ENCODE peak calls at places on chromosomes 1 and 21, in five cellular contexts. F is H1, Z is IMR-90, P is mesenchymal stem cell, H is neuronal stem cell. R is an unnamed sample.

GRCh38 chr1:17014671-17015567 is 3.2 kb upstream of the ATP13A2 start:
- DNase-seq in F (no peak), Z (peak; percentile 39), P (no peak), H (no peak), R (peak; percentile 44)

GRCh38 chr21:29245104-29245643 is 53.5 kb upstream of the BACH1 start:
- DNase-seq in F (no peak), Z (peak; percentile 61), P (peak; percentile 79), H (no peak), R (no peak)

GRCh38 chr1:159162511-159163265 is 8.7 kb upstream of the CADM3 start:
- DNase-seq in F (no peak), Z (no peak), P (no peak), H (no peak), R (no peak)

GRCh38 chr1:4124631-4125145 is 224.6 kb upstream of the C1orf174 start:
- DNase-seq in F (no peak), Z (no peak), P (no peak), H (no peak), R (no peak)

GRCh38 chr1:16006010-16006409 is 2.0 kb downstream of the SRARP start:
- DNase-seq in F (no peak), Z (no peak), P (no peak), H (no peak), R (peak; percentile 28)

GRCh38 chr1:67058242-67058641 is 4.3 kb upstream of the SLC35D1 start:
- DNase-seq in F (no peak), Z (no peak), P (no peak), H (peak; percentile 11), R (no peak)

GRCh38 chr1:180230416-180230790 is 339 bp downstream of the LHX4 start:
- DNase-seq in F (no peak), Z (no peak), P (no peak), H (no peak), R (no peak)

GRCh38 chr1:193662030-193662429 is 475.6 kb upstream of the B3GALT2 start:
- DNase-seq in F (no peak), Z (peak; percentile 78), P (peak; percentile 50), H (no peak), R (no peak)

GRCh38 chr1:25026757-25027450 is 96.8 kb upstream of the RUNX3 start:
- DNase-seq in F (no peak), Z (peak; percentile 7), P (no peak), H (no peak), R (peak; percentile 38)

GRCh38 chr21:37665230-37666024 is 250.8 kb downstream of the KCNJ6 start:
- DNase-seq in F (no peak), Z (no peak), P (no peak), H (no peak), R (no peak)

GRCh38 chr1:19251305-19252196 is at the start of the genes EMC1 and MRTO4:
- DNase-seq in F (peak; percentile 27), Z (peak; percentile 73), P (peak; percentile 89), H (peak; percentile 85), R (peak; percentile 87)

GRCh38 chr21:46636181-46636512 is 673 bp downstream of the PRMT2 start:
- DNase-seq in F (no peak), Z (no peak), P (no peak), H (no peak), R (no peak)

GRCh38 chr1:183913556-183913955 is 108.6 kb downstream of the RGL1 start:
- DNase-seq in F (no peak), Z (peak; percentile 39), P (no peak), H (no peak), R (no peak)

GRCh38 chr1:163442940-163443339 is 121.2 kb downstream of the NUF2 start:
- DNase-seq in F (no peak), Z (no peak), P (no peak), H (no peak), R (no peak)

DNA sequence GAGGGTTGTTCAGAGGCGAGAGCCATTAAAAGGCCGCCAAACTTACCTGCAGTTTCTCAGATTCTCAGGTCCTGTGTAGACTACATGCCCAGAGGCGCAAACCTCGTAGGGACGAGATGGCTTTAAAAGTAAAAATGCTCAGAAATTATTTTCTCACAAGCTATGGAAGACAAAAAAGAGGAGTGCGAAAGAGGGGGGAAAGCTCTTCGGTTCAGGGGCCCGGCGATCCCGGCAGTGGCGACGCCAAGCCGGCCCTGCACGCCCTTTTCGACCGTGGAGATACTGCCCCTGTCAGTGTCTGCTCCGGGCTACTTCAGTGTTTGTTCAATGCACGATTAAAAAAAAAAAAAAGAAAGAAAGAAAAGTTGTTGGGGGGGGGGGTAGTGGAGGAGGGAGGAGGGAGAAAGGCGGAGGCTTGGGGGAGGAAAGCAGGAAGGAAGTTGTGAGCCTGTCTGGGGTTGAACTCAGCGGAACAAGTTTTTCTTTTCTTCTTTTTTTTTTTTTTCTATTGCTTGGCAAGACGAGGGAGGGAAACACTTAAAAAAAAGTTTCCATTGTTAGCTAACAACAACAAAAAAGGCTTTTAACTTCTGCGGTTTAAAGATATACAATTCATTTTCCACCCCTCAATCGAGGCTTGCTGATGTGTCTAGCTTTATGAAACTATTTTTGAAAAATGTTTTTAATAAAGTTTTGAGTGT is at the start of gene ITPKB:
- DNase-seq in F (no peak), Z (peak; percentile 65), P (peak; percentile 88), H (no peak), R (no peak)
- H2BK15ac ChIP-seq in F (no peak within 1 kb of the TSS), Z (peak within 1 kb of the TSS; percentile 58), P (peak within 1 kb of the TSS; percentile 57), H (peak within 1 kb of the TSS; percentile 98), R (no peak within 1 kb of the TSS)

DNA sequence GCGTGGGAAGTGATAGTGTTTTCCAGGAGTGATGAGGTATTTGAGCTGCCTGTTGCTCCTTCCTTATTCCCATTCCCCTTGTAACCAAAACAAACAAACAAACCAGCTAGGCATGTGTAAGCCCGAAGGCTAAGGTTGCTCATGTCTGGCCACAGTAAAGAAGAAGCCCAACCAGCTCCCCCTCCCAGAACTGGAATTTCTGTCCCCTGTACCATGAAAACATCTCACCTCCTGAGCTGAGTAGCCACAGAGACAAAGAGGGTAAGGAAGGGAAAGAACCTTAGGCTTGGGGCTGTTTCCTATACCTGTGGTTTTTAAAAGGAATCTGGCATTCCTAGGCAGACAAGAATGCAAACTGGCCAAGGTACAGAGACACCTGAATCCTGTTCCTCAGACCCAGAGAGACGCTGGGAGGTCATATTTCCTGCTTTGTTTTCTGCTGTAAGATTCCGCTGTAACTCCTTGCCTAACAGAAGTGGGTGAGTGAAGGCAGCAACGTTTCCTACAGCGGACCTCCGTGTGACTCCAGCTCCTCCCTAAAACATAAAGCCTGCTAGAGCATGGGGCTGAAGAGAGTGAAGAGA is 41.7 kb upstream of the RAB4A start:
- DNase-seq in F (no peak), Z (no peak), P (peak; percentile 57), H (no peak), R (peak; percentile 76)
- H3K4ac ChIP-seq in F (no peak overlapping the region), Z (no peak overlapping the region), P (peak overlapping the region; percentile 34), H (no peak overlapping the region), R (no peak overlapping the region)

DNA sequence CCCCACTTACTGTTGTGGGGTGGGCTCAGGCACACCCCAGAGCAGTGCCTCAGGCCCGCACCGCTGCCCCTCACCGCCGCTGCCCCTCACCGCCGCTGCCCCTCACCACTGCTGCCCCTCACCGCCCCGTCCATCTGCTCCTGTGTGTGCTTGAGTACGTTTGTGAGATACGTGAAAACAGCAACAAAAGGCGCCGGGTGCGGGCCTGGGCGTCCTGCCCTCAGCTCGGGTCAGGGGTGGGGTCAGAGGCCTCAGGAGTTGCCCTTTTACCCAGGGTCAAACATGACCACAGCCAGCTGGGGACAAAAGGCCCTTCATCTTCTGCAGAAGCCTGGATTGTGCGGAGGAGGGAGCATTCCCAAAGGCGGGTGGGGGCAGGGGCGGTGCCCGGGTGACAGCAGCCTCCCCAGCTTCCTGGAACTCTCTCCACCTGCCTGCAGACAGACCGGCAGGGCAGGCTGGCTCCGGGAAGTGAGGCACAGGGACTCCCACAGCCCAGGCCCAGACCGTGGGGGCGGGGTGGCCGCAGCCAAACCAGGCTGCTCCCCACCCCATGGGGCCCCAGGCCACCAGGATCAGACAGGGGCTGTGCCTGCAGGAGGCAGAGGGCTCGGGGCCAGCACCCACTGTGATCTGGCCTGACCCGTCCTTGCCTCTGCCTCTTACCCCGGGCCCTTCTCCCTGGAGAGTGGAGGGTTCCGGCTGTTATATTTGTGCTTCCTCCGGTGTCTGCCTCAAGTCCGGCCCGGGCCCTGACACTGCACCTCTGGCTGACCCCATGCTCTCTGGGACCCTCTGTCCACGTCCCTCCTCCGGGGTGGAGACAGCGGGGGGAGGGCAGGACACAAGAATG is 2.3 kb upstream of the VWA1 start:
- DNase-seq in F (no peak), Z (no peak), P (no peak), H (peak; percentile 81), R (peak; percentile 82)
- H3K14ac ChIP-seq in F (no peak overlapping the region), Z (peak overlapping the region; percentile 11), P (no peak overlapping the region), H (peak overlapping the region; percentile 84), R (peak overlapping the region; percentile 41)

GRCh38 chr1:8423134-8423701 is 105.3 kb downstream of the SLC45A1 start:
- DNase-seq in F (no peak), Z (no peak), P (peak; percentile 53), H (no peak), R (no peak)

GRCh38 chr1:8425150-8425780 is 107.4 kb downstream of the SLC45A1 start:
- DNase-seq in F (no peak), Z (no peak), P (no peak), H (no peak), R (no peak)

GRCh38 chr1:8422439-8423133 is 104.7 kb downstream of the SLC45A1 start:
- DNase-seq in F (no peak), Z (peak; percentile 30), P (peak; percentile 55), H (no peak), R (no peak)

GRCh38 chr1:8424539-8425116 is 106.7 kb downstream of the SLC45A1 start:
- DNase-seq in F (no peak), Z (no peak), P (no peak), H (no peak), R (peak; percentile 90)

GRCh38 chr1:8423702-8424538 is 106.0 kb downstream of the SLC45A1 start:
- DNase-seq in F (peak; percentile 41), Z (peak; percentile 65), P (peak; percentile 73), H (peak; percentile 75), R (peak; percentile 84)
- H2BK15ac ChIP-seq in F (peak overlapping the region; percentile 83), Z (peak overlapping the region; percentile 77), P (peak overlapping the region; percentile 93), H (no peak overlapping the region), R (no peak overlapping the region)

GRCh38 chr1:167237000-167237399 is 16.3 kb downstream of the POU2F1 start:
- DNase-seq in F (no peak), Z (no peak), P (no peak), H (no peak), R (no peak)

GRCh38 chr1:167233373-167233772 is 12.7 kb downstream of the POU2F1 start:
- DNase-seq in F (no peak), Z (no peak), P (no peak), H (no peak), R (no peak)

GRCh38 chr1:167238713-167239112 is 18.0 kb downstream of the POU2F1 start:
- DNase-seq in F (no peak), Z (no peak), P (no peak), H (no peak), R (no peak)

DNA sequence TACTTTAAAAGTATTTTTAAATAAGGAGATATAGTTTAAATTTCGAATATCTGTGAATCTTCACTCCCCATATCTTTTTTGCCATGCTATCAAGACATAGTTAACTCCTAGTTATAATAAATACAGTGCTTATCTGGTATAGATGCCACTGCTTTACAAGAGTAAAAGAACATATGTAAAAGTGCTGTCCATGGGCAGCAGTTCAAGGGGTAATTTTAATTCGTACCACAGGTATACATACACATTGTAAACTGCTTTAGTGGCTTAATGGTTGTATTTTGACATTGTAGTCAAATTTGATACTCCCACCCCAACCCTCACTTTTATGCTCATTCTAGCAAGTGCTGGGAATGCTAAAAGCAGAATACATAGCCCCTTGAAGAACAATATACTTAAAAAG is 18.6 kb downstream of the POU2F1 start:
- DNase-seq in F (no peak), Z (no peak), P (no peak), H (no peak), R (no peak)
- H3K4ac ChIP-seq in F (no peak overlapping the region), Z (no peak overlapping the region), P (no peak overlapping the region), H (no peak overlapping the region), R (no peak overlapping the region)